ENCODE peak calls at places on chromosomes 13 and 19, in six cellular contexts. J is GM23338, C is OCI-LY7, M is hepatocyte, T is HCT116, D is PC-9. W is an unnamed sample.

GRCh38 chr19:1087813-1088418 is 7.3 kb downstream of the POLR2E start:
- DNase-seq in J (no peak), C (peak; percentile 71), M (no peak), T (no peak), D (no peak), W (no peak)

GRCh38 chr13:44052843-44053607 is 173.3 kb downstream of the LACC1 start:
- DNase-seq in J (peak; percentile 60), C (no peak), M (peak; percentile 37), T (no peak), D (no peak), W (no peak)

GRCh38 chr13:28659611-28659970 is 661 bp downstream of the POMP start:
- DNase-seq in J (no peak), C (no peak), M (peak; percentile 22), T (no peak), D (no peak), W (peak; percentile 30)

GRCh38 chr13:83709751-83710515 is 172.3 kb downstream of the SLITRK1 start:
- DNase-seq in J (no peak), C (no peak), M (no peak), T (no peak), D (no peak), W (peak; percentile 13)

GRCh38 chr19:6252066-6252465 is 27.7 kb downstream of the MLLT1 start:
- DNase-seq in J (no peak), C (no peak), M (no peak), T (no peak), D (no peak), W (no peak)

GRCh38 chr13:109740121-109740520 is 46.3 kb downstream of the IRS2 start:
- DNase-seq in J (no peak), C (no peak), M (no peak), T (no peak), D (no peak), W (no peak)

GRCh38 chr13:40116008-40116407 is 460.5 kb downstream of the COG6 start:
- DNase-seq in J (peak; percentile 5), C (no peak), M (peak; percentile 84), T (peak; percentile 80), D (peak; percentile 48), W (peak; percentile 72)

GRCh38 chr19:31128291-31128690 is 220.9 kb downstream of the TSHZ3 start:
- DNase-seq in J (no peak), C (no peak), M (no peak), T (no peak), D (no peak), W (no peak)

GRCh38 chr19:8110931-8111330 is 38.5 kb downstream of the FBN3 start:
- DNase-seq in J (no peak), C (no peak), M (no peak), T (no peak), D (no peak), W (no peak)

GRCh38 chr19:15372470-15372869 is 7.1 kb downstream of the AKAP8 start:
- DNase-seq in J (no peak), C (no peak), M (no peak), T (no peak), D (no peak), W (no peak)

GRCh38 chr13:113659337-113659736 is 1.3 kb upstream of the ATP4B start:
- DNase-seq in J (no peak), C (no peak), M (no peak), T (no peak), D (no peak), W (no peak)

GRCh38 chr13:26442541-26442940 is 114.9 kb upstream of the WASF3 start:
- DNase-seq in J (no peak), C (no peak), M (peak; percentile 30), T (no peak), D (no peak), W (no peak)

GRCh38 chr19:17041994-17042393 is 15.4 kb upstream of the CPAMD8 start:
- DNase-seq in J (no peak), C (no peak), M (no peak), T (no peak), D (no peak), W (no peak)

GRCh38 chr13:88294368-88294767 is 623.2 kb downstream of the SLITRK5 start:
- DNase-seq in J (no peak), C (no peak), M (no peak), T (no peak), D (no peak), W (no peak)

GRCh38 chr19:11138659-11139526 is 16.7 kb downstream of the SPC24 start:
- DNase-seq in J (peak; percentile 52), C (no peak), M (peak; percentile 86), T (no peak), D (peak; percentile 87), W (peak; percentile 89)

GRCh38 chr19:31515931-31516330 is 166.7 kb upstream of the TSHZ3 start:
- DNase-seq in J (no peak), C (no peak), M (no peak), T (no peak), D (no peak), W (no peak)

GRCh38 chr19:4519521-4520277 is 1.4 kb upstream of the PLIN4 start:
- DNase-seq in J (no peak), C (no peak), M (no peak), T (no peak), D (no peak), W (no peak)

GRCh38 chr13:51906581-51906980 is 44.8 kb downstream of the CCDC70 start:
- DNase-seq in J (no peak), C (no peak), M (no peak), T (no peak), D (no peak), W (peak; percentile 37)

GRCh38 chr13:106520205-106521004 is 15.1 kb downstream of the EFNB2 start:
- DNase-seq in J (peak; percentile 43), C (no peak), M (no peak), T (no peak), D (no peak), W (peak; percentile 16)

GRCh38 chr19:3590991-3591659 is 5.8 kb downstream of the GIPC3 start:
- DNase-seq in J (no peak), C (no peak), M (no peak), T (no peak), D (no peak), W (no peak)

GRCh38 chr19:17951151-17952040 is 15.5 kb upstream of the KCNN1 start:
- DNase-seq in J (no peak), C (no peak), M (no peak), T (no peak), D (no peak), W (no peak)

GRCh38 chr13:59047546-59047945 is 1116.2 kb downstream of the DIAPH3 start:
- DNase-seq in J (peak; percentile 7), C (no peak), M (no peak), T (no peak), D (no peak), W (no peak)

GRCh38 chr13:62139597-62139996 is 723.9 kb upstream of the PCDH20 start:
- DNase-seq in J (no peak), C (no peak), M (no peak), T (no peak), D (no peak), W (no peak)

GRCh38 chr13:102599451-102600012 is 2.7 kb downstream of the TPP2 start:
- DNase-seq in J (no peak), C (no peak), M (no peak), T (no peak), D (no peak), W (no peak)

GRCh38 chr19:33720155-33720493 is 76.5 kb upstream of the KCTD15 start:
- DNase-seq in J (no peak), C (no peak), M (no peak), T (no peak), D (no peak), W (no peak)

GRCh38 chr13:45276887-45277286 is 64.1 kb downstream of the TPT1 start:
- DNase-seq in J (no peak), C (peak; percentile 13), M (no peak), T (no peak), D (no peak), W (no peak)
- H3K9me2 ChIP-seq in J (no peaks in the 10 kb centered on the region), C (no peaks in the 10 kb centered on the region), M (no peaks in the 10 kb centered on the region), T (no peaks in the 10 kb centered on the region), D (no peaks in the 10 kb centered on the region), W (no peaks in the 10 kb centered on the region)

DNA sequence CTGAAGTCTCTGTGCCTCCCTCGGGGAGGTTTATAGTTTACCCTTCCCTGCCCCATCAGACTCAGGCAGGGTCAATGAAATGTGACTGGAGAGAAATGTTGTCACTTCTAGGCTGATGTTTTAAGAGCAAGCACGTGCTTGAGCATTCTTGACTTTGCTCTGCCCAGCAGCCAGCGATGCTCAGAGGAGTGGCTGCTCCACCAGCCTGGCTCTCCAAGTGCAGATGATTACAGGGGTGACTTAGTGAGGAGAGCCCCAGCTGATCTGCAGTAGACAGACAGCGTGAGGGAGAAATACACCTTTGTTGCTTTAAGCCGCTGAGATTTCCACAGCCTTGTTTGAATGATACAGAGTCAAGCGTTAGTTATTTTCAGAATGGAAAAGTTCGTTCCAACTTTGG is 143.7 kb downstream of the OXGR1 start:
- DNase-seq in J (no peak), C (no peak), M (no peak), T (no peak), D (no peak), W (no peak)
- H3K4me1 ChIP-seq in J (peaks cover 3% of the 10 kb centered on the region), C (no peaks in the 10 kb centered on the region), M (peaks cover 4% of the 10 kb centered on the region), T (no peaks in the 10 kb centered on the region), D (no peaks in the 10 kb centered on the region), W (no peaks in the 10 kb centered on the region)

DNA sequence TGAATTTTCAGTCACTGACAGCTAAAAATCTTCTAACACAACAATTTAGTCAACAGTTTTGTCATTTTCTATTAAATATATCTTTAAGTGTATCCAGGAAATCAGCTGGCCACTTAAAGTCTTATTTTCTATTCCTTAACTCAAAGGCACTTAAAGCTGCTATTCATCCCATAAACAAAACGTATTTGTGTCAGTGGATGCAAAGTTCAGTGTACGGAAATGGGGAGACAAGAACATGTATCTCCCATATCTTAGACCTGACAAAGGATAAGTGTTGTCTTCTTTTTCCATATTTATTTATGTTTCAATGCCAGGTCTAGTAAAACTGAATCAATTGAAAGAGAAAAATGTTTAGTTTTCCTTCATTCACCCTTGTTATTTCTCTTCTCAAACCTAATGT is 409.8 kb upstream of the KLHL1 start:
- DNase-seq in J (no peak), C (no peak), M (no peak), T (no peak), D (no peak), W (no peak)
- H3K9me2 ChIP-seq in J (no peaks in the 10 kb centered on the region), C (no peaks in the 10 kb centered on the region), M (no peaks in the 10 kb centered on the region), T (no peaks in the 10 kb centered on the region), D (no peaks in the 10 kb centered on the region), W (no peaks in the 10 kb centered on the region)

GRCh38 chr19:38678217-38678890 is 30.9 kb downstream of the ACTN4 start:
- DNase-seq in J (no peak), C (no peak), M (no peak), T (no peak), D (no peak), W (no peak)

GRCh38 chr19:38678891-38679494 is 31.5 kb downstream of the ACTN4 start:
- DNase-seq in J (no peak), C (no peak), M (no peak), T (no peak), D (no peak), W (no peak)

GRCh38 chr19:38682195-38682867 is 34.9 kb downstream of the ACTN4 start:
- DNase-seq in J (no peak), C (no peak), M (no peak), T (no peak), D (no peak), W (no peak)

GRCh38 chr19:38676878-38677646 is 29.6 kb downstream of the ACTN4 start:
- DNase-seq in J (no peak), C (no peak), M (no peak), T (no peak), D (no peak), W (no peak)

DNA sequence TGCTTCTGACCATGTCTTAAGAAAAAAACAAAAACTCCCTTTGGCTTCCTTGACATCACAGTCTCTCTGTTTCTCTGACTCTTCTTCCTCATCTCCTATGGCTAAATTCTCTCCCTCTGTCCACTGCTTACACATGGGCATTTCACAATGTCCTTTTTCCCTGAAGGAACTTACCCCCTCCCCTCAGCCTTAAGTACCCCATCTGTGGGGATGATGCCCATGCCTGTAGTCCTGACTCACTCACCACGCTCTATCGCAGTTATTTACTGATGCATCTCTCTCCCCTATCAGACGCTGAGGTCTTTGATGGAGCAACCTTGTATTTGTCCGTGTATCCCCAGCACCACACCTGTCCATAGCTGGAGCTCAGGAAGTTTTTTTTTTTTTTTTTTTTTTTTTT is 32.4 kb downstream of the ACTN4 start:
- DNase-seq in J (no peak), C (no peak), M (peak; percentile 16), T (no peak), D (no peak), W (no peak)
- H3K4me1 ChIP-seq in J (peaks cover 47% of the 10 kb centered on the region), C (peaks cover 18% of the 10 kb centered on the region), M (peaks cover 70% of the 10 kb centered on the region), T (peaks cover 97% of the 10 kb centered on the region), D (peaks cover 73% of the 10 kb centered on the region), W (peaks cover 34% of the 10 kb centered on the region)